ENCODE peak calls at places on chromosomes 16 and 17, in six cellular contexts. O is endothelial cell of umbilical vein, Y is AG04450, U is spleen, B is A549, P is left lung. V is an unnamed sample.
A peak's percentile ranks its signal among the peaks of the same experiment; 100 is the strongest.

GRCh38 chr16:50945136-50945535 is 203.2 kb downstream of the CYLD start:
- DNase-seq in O (no peak), Y (no peak), U (no peak), B (no peak), P (no peak), V (no peak)

GRCh38 chr16:75341934-75342811 is 90.7 kb upstream of the BCAR1 start:
- DNase-seq in O (peak; percentile 99), Y (no peak), U (no peak), B (peak; percentile 6), P (no peak), V (peak; percentile 41)

GRCh38 chr17:32277284-32277683 is 11.7 kb downstream of the RHBDL3 start:
- DNase-seq in O (no peak), Y (no peak), U (no peak), B (no peak), P (no peak), V (peak; percentile 32)

GRCh38 chr17:73591278-73592078 is 52.8 kb downstream of the SDK2 start:
- DNase-seq in O (no peak), Y (no peak), U (peak; percentile 92), B (no peak), P (peak; percentile 31), V (no peak)

GRCh38 chr16:65667013-65667578 is 545.2 kb upstream of the CDH11 start:
- DNase-seq in O (no peak), Y (no peak), U (no peak), B (no peak), P (no peak), V (peak; percentile 39)

GRCh38 chr17:1776857-1777256 is 15.0 kb downstream of the SERPINF1 start:
- DNase-seq in O (no peak), Y (no peak), U (no peak), B (no peak), P (no peak), V (no peak)

GRCh38 chr17:46885956-46886663 is 34.7 kb downstream of the WNT9B start:
- DNase-seq in O (no peak), Y (no peak), U (no peak), B (no peak), P (no peak), V (no peak)

GRCh38 chr17:55451203-55451641 is 29.6 kb upstream of the MMD start:
- DNase-seq in O (peak; percentile 53), Y (no peak), U (no peak), B (peak; percentile 81), P (no peak), V (no peak)

GRCh38 chr16:1305823-1306222 is 3.6 kb upstream of the UBE2I start:
- DNase-seq in O (no peak), Y (no peak), U (no peak), B (no peak), P (no peak), V (no peak)

GRCh38 chr17:6108382-6108781 is 38.2 kb downstream of the WSCD1 start:
- DNase-seq in O (no peak), Y (no peak), U (peak; percentile 5), B (no peak), P (no peak), V (no peak)

GRCh38 chr16:48099455-48099854 is 56.3 kb downstream of the ABCC12 start:
- DNase-seq in O (no peak), Y (no peak), U (no peak), B (peak; percentile 32), P (no peak), V (no peak)

GRCh38 chr16:11042205-11042604 is 97.8 kb downstream of the CLEC16A start:
- DNase-seq in O (no peak), Y (no peak), U (no peak), B (no peak), P (no peak), V (no peak)

GRCh38 chr17:79931517-79932309 is 92.5 kb upstream of the CBX4 start:
- DNase-seq in O (no peak), Y (no peak), U (no peak), B (no peak), P (no peak), V (no peak)

GRCh38 chr17:52995127-52995526 is 827.6 kb upstream of the KIF2B start:
- DNase-seq in O (no peak), Y (no peak), U (no peak), B (no peak), P (no peak), V (no peak)

GRCh38 chr17:20010099-20010863 is 1.1 kb downstream of the SPECC1 start:
- DNase-seq in O (peak; percentile 61), Y (peak; percentile 16), U (no peak), B (peak; percentile 90), P (no peak), V (peak; percentile 51)

GRCh38 chr17:82345151-82345976 is 11.8 kb upstream of the SECTM1 start:
- DNase-seq in O (no peak), Y (no peak), U (no peak), B (no peak), P (no peak), V (no peak)

GRCh38 chr17:82339634-82340580 is 6.3 kb upstream of the SECTM1 start:
- DNase-seq in O (no peak), Y (no peak), U (peak; percentile 68), B (peak; percentile 62), P (peak; percentile 31), V (no peak)

GRCh38 chr17:82343560-82343959 is 10.0 kb upstream of the SECTM1 start:
- DNase-seq in O (no peak), Y (no peak), U (no peak), B (no peak), P (peak; percentile 13), V (no peak)

GRCh38 chr17:82344175-82344907 is 10.8 kb upstream of the SECTM1 start:
- DNase-seq in O (no peak), Y (no peak), U (no peak), B (no peak), P (peak; percentile 47), V (no peak)

DNA sequence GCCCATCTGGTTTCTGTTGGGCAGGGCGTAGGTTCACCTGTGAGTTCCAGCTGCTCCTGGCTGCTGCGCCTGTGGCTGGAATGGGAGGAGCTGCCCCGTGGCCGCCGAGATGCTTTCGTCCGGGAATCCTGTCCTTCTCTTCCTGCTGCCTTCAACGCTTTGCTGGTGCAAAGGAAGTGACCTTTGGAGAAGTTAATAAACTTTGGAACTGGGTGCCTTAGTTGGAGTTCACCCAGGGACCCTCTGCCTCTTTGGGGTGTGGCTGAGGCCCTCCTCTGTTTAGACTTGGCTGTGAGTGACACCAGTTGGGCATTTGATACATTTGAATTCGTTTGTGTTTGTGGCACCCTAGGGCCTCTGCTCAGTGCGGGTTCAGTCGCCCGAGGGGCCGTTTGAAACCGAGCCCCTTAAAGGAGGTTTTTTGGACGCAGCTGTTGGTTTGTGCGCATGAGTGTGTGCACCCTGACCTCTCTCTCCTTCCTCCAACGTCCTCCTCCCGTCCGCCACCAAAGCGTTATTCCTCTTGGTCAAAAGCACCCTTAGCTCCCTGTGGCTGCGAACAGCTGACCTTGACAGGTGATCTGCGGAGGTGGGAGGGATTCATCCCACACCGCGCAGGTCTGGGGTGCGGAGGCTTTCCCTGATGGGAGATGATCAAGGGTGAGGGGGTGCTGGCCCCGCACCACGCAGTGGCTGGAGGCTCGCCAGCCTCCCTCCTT is 9.0 kb upstream of the SECTM1 start:
- DNase-seq in O (no peak), Y (no peak), U (no peak), B (no peak), P (peak; percentile 63), V (no peak)
- H3K4me3 ChIP-seq in O (no peak overlapping the region), Y (no peak overlapping the region), U (no peak overlapping the region), B (no peak overlapping the region), P (no peak overlapping the region), V (no peak overlapping the region)

DNA sequence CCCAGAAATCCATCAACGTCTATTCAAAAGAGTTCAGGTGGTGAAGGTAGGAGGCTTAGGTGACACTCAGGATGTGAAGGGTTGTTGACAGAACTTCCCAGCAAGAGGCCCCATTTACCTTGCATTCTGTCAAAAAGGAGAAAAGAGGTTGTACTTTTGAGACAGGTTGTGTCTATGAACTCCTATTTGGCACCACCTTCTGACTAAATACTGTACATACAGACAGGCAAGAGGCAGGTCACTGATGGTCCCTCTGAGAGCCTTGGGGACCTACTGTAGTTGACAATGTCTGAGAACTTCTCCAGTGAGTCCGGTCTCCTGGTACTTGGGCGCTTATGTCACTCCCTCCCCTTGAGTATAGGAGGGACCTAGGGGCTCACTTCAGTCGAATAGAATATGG is 479.3 kb upstream of the ZFHX3 start:
- DNase-seq in O (no peak), Y (no peak), U (no peak), B (peak; percentile 9), P (no peak), V (no peak)
- TF ChIP-seq CTCF in O (no peak), Y (no peak), U (no peak), B (no peak), P (no peak), V (no peak)

GRCh38 chr17:48605991-48606891 is 1.5 kb upstream of the HOXB6 start:
- DNase-seq in O (no peak), Y (no peak), U (peak; percentile 49), B (no peak), P (no peak), V (no peak)

GRCh38 chr17:48606892-48607241 is 2.1 kb upstream of the HOXB6 start:
- DNase-seq in O (no peak), Y (no peak), U (no peak), B (no peak), P (no peak), V (no peak)

GRCh38 chr17:48604770-48605329 is at the start of gene HOXB6:
- DNase-seq in O (peak; percentile 80), Y (no peak), U (no peak), B (peak; percentile 79), P (no peak), V (no peak)

GRCh38 chr17:48603959-48604769 is 622 bp downstream of the HOXB6 start:
- DNase-seq in O (peak; percentile 65), Y (no peak), U (peak; percentile 45), B (peak; percentile 88), P (no peak), V (no peak)

GRCh38 chr17:48605409-48605864 is 651 bp upstream of the HOXB6 start:
- DNase-seq in O (no peak), Y (no peak), U (peak; percentile 42), B (no peak), P (no peak), V (no peak)
- H3K4me3 ChIP-seq in O (peak overlapping the region; percentile 97), Y (no peak overlapping the region), U (peak overlapping the region; percentile 62), B (peak overlapping the region; percentile 59), P (no peak overlapping the region), V (no peak overlapping the region)

GRCh38 chr17:68460096-68460495 is 2.8 kb upstream of the WIPI1 start:
- DNase-seq in O (no peak), Y (no peak), U (no peak), B (no peak), P (no peak), V (no peak)

GRCh38 chr17:68457539-68458259 is 403 bp upstream of the WIPI1 start:
- DNase-seq in O (peak; percentile 99), Y (peak; percentile 94), U (peak; percentile 100), B (peak; percentile 98), P (peak; percentile 99), V (peak; percentile 96)

GRCh38 chr17:68460715-68461114 is 3.4 kb upstream of the WIPI1 start:
- DNase-seq in O (no peak), Y (no peak), U (no peak), B (no peak), P (no peak), V (no peak)

GRCh38 chr17:68458260-68459029 is 1.1 kb upstream of the WIPI1 start:
- DNase-seq in O (no peak), Y (no peak), U (no peak), B (no peak), P (no peak), V (no peak)

DNA sequence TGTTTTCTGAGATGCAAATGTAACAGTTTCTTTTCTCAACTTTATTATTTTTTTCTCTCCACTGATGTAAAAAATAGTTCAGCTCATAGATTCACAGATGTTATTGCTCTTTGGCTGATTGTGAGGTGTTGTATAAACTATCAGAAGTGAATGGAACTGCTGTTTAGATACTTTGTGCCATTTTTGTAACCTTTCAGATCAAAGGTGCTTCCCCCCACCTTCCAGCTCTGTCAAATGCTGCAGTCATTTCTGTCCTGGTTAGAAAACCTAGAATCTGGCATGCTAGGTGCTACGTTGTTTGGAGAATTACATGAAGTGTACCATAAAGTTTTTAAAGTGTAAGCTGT is 1.7 kb upstream of the WIPI1 start:
- DNase-seq in O (no peak), Y (no peak), U (no peak), B (no peak), P (no peak), V (no peak)
- TF ChIP-seq CTCF in O (no peak), Y (no peak), U (no peak), B (no peak), P (no peak), V (no peak)